ENCODE peak calls at places on chromosomes 11 and 22, in four cellular contexts. One of them, this sample, is unnamed.

GRCh38 chr11:74683279-74683871 is 47.9 kb downstream of the CHRDL2 start:
- DNase-seq in NCI-H774: no peak
- DNase-seq in fibroblast of lung: no peak
- DNase-seq in amygdala: peak; percentile 71
- DNase-seq in this sample: no peak

GRCh38 chr11:112086422-112087191 is at the start of the genes SDHD and TIMM8B:
- DNase-seq in NCI-H774: peak; percentile 98
- DNase-seq in amygdala: peak; percentile 90
- DNase-seq in fibroblast of lung: peak; percentile 98
- DNase-seq in this sample: peak; percentile 97

GRCh38 chr11:118263694-118264567 is at the start of gene MPZL2:
- DNase-seq in fibroblast of lung: no peak
- DNase-seq in NCI-H774: peak; percentile 21
- DNase-seq in amygdala: no peak
- DNase-seq in this sample: no peak

GRCh38 chr11:100932474-100933100 is 197.0 kb downstream of the PGR start:
- DNase-seq in fibroblast of lung: peak; percentile 62
- DNase-seq in NCI-H774: no peak
- DNase-seq in amygdala: no peak
- DNase-seq in this sample: peak; percentile 40

GRCh38 chr22:39296981-39297489 is 22.4 kb downstream of the RPL3 start:
- DNase-seq in NCI-H774: no peak
- DNase-seq in amygdala: no peak
- DNase-seq in fibroblast of lung: no peak
- DNase-seq in this sample: no peak

GRCh38 chr11:47185305-47186075 is 744 bp downstream of the PACSIN3 start:
- DNase-seq in fibroblast of lung: peak; percentile 72
- DNase-seq in NCI-H774: no peak
- DNase-seq in amygdala: no peak
- DNase-seq in this sample: peak; percentile 22

GRCh38 chr11:122253541-122254317 is 137.7 kb upstream of the BLID start:
- DNase-seq in amygdala: no peak
- DNase-seq in NCI-H774: no peak
- DNase-seq in fibroblast of lung: peak; percentile 57
- DNase-seq in this sample: no peak

GRCh38 chr22:44204937-44205712 is 24.4 kb downstream of the PARVG start:
- DNase-seq in amygdala: no peak
- DNase-seq in NCI-H774: no peak
- DNase-seq in fibroblast of lung: no peak
- DNase-seq in this sample: no peak

GRCh38 chr11:23233075-23233474 is 372.8 kb upstream of the CCDC179 start:
- DNase-seq in fibroblast of lung: peak; percentile 95
- DNase-seq in NCI-H774: no peak
- DNase-seq in amygdala: no peak
- DNase-seq in this sample: peak; percentile 41

GRCh38 chr11:36391062-36391461 is 95.0 kb downstream of the PRR5L start:
- DNase-seq in amygdala: no peak
- DNase-seq in NCI-H774: no peak
- DNase-seq in fibroblast of lung: no peak
- DNase-seq in this sample: no peak

GRCh38 chr11:70547821-70548670 is 149.7 kb downstream of the CTTN start:
- DNase-seq in fibroblast of lung: no peak
- DNase-seq in amygdala: no peak
- DNase-seq in NCI-H774: no peak
- DNase-seq in this sample: no peak

GRCh38 chr11:1924646-1925372 is 5.3 kb downstream of the TNNT3 start:
- DNase-seq in NCI-H774: no peak
- DNase-seq in fibroblast of lung: no peak
- DNase-seq in amygdala: no peak
- DNase-seq in this sample: no peak

GRCh38 chr22:42289671-42290269 is 19.3 kb upstream of the TCF20 start:
- DNase-seq in fibroblast of lung: no peak
- DNase-seq in NCI-H774: no peak
- DNase-seq in amygdala: no peak
- DNase-seq in this sample: no peak

GRCh38 chr22:36546092-36546804 is 17.3 kb upstream of the EIF3D start:
- DNase-seq in fibroblast of lung: peak; percentile 63
- DNase-seq in NCI-H774: peak; percentile 10
- DNase-seq in amygdala: peak; percentile 3
- DNase-seq in this sample: peak; percentile 36

GRCh38 chr22:48358886-48359612 is 1468.6 kb downstream of the BRD1 start:
- DNase-seq in amygdala: no peak
- DNase-seq in NCI-H774: no peak
- DNase-seq in fibroblast of lung: no peak
- DNase-seq in this sample: no peak

GRCh38 chr22:31150615-31151014 is 9.4 kb upstream of the RNF185 start:
- DNase-seq in NCI-H774: no peak
- DNase-seq in fibroblast of lung: no peak
- DNase-seq in amygdala: no peak
- DNase-seq in this sample: no peak

GRCh38 chr11:125569913-125570621 is 790 bp downstream of the EI24 start:
- DNase-seq in fibroblast of lung: peak; percentile 8
- DNase-seq in amygdala: no peak
- DNase-seq in NCI-H774: no peak
- DNase-seq in this sample: peak; percentile 6

GRCh38 chr11:123798513-123799252 is 7.5 kb downstream of the OR6M1 start:
- DNase-seq in NCI-H774: no peak
- DNase-seq in amygdala: no peak
- DNase-seq in fibroblast of lung: no peak
- DNase-seq in this sample: no peak

GRCh38 chr22:25403284-25403606 is 161.2 kb upstream of the GRK3 start:
- DNase-seq in fibroblast of lung: peak; percentile 13
- DNase-seq in NCI-H774: no peak
- DNase-seq in amygdala: no peak
- DNase-seq in this sample: no peak

GRCh38 chr11:56876621-56877312 is 111.9 kb upstream of the OR5AK2 start:
- DNase-seq in fibroblast of lung: no peak
- DNase-seq in NCI-H774: no peak
- DNase-seq in amygdala: no peak
- DNase-seq in this sample: no peak

GRCh38 chr22:50691521-50691920 is 18.9 kb downstream of the SHANK3 start:
- DNase-seq in fibroblast of lung: peak; percentile 73
- DNase-seq in amygdala: no peak
- DNase-seq in NCI-H774: no peak
- DNase-seq in this sample: peak; percentile 43

GRCh38 chr22:39384750-39385480 is 14.7 kb upstream of the TAB1 start:
- DNase-seq in amygdala: no peak
- DNase-seq in fibroblast of lung: peak; percentile 22
- DNase-seq in NCI-H774: no peak
- DNase-seq in this sample: no peak

GRCh38 chr11:60625262-60625661 is 74.2 kb upstream of the MS4A8 start:
- DNase-seq in NCI-H774: no peak
- DNase-seq in amygdala: no peak
- DNase-seq in fibroblast of lung: peak; percentile 28
- DNase-seq in this sample: peak; percentile 45

GRCh38 chr11:130846606-130847005 is 69.7 kb downstream of the SNX19 start:
- DNase-seq in fibroblast of lung: no peak
- DNase-seq in amygdala: no peak
- DNase-seq in NCI-H774: no peak
- DNase-seq in this sample: peak; percentile 23

GRCh38 chr11:15035283-15035682 is 38.1 kb upstream of the CALCB start:
- DNase-seq in fibroblast of lung: no peak
- DNase-seq in NCI-H774: peak; percentile 81
- DNase-seq in amygdala: no peak
- DNase-seq in this sample: no peak

GRCh38 chr11:17601206-17602075 is 54.4 kb downstream of the OTOG start:
- DNase-seq in NCI-H774: no peak
- DNase-seq in fibroblast of lung: no peak
- DNase-seq in amygdala: no peak
- DNase-seq in this sample: no peak

GRCh38 chr11:47369676-47370075 is 8.7 kb downstream of the SPI1 start:
- DNase-seq in fibroblast of lung: no peak
- DNase-seq in NCI-H774: no peak
- DNase-seq in amygdala: no peak
- DNase-seq in this sample: no peak

GRCh38 chr22:44133901-44134511 is 46.7 kb upstream of the PARVG start:
- DNase-seq in amygdala: no peak
- DNase-seq in NCI-H774: no peak
- DNase-seq in fibroblast of lung: peak; percentile 29
- DNase-seq in this sample: no peak

GRCh38 chr11:17516551-17517150 is 27.6 kb downstream of the USH1C start:
- DNase-seq in NCI-H774: no peak
- DNase-seq in amygdala: peak; percentile 47
- DNase-seq in fibroblast of lung: no peak
- DNase-seq in this sample: no peak

GRCh38 chr22:19151329-19152191 is 1.5 kb upstream of the GSC2 start:
- DNase-seq in fibroblast of lung: no peak
- DNase-seq in amygdala: no peak
- DNase-seq in NCI-H774: no peak
- DNase-seq in this sample: no peak

GRCh38 chr11:68412593-68413475 is 47.7 kb upstream of the PPP6R3 start:
- DNase-seq in fibroblast of lung: peak; percentile 38
- DNase-seq in amygdala: no peak
- DNase-seq in NCI-H774: peak; percentile 46
- DNase-seq in this sample: peak; percentile 34

GRCh38 chr22:39493759-39494158 is 8.3 kb upstream of the MIEF1 start:
- DNase-seq in fibroblast of lung: peak; percentile 53
- DNase-seq in NCI-H774: no peak
- DNase-seq in amygdala: no peak
- DNase-seq in this sample: peak; percentile 91

GRCh38 chr11:71998649-71999310 is at the start of gene IL18BP:
- DNase-seq in fibroblast of lung: no peak
- DNase-seq in amygdala: no peak
- DNase-seq in NCI-H774: no peak
- DNase-seq in this sample: no peak

GRCh38 chr11:119415966-119416365 is 7.0 kb downstream of the THY1 start:
- DNase-seq in fibroblast of lung: no peak
- DNase-seq in NCI-H774: no peak
- DNase-seq in amygdala: no peak
- DNase-seq in this sample: no peak

GRCh38 chr11:128956401-128957203 is 13.9 kb upstream of the TP53AIP1 start:
- DNase-seq in amygdala: no peak
- DNase-seq in NCI-H774: peak; percentile 67
- DNase-seq in fibroblast of lung: peak; percentile 82
- DNase-seq in this sample: peak; percentile 75

This sample was measured in HFFc6.